ENCODE peak calls at places on chromosomes 13 and 19, in ten cellular contexts. One of them, this sample, is unnamed.

GRCh38 chr19:39372047-39372802 is 18.7 kb downstream of the PAF1 start:
- DNase-seq in neural progenitor cell: no peak
- DNase-seq in MM.1S: no peak
- DNase-seq in endodermal cell: no peak
- DNase-seq in Karpas-422: no peak
- DNase-seq in mesendoderm: no peak
- DNase-seq in keratinocyte: no peak
- DNase-seq in PC-3: no peak
- DNase-seq in astrocyte: peak; percentile 95
- DNase-seq in mesenchymal stem cell: peak; percentile 72
- DNase-seq in this sample: peak; percentile 92

GRCh38 chr13:83890358-83890757 is 8.1 kb upstream of the SLITRK1 start:
- DNase-seq in neural progenitor cell: no peak
- DNase-seq in MM.1S: no peak
- DNase-seq in endodermal cell: no peak
- DNase-seq in Karpas-422: no peak
- DNase-seq in mesendoderm: no peak
- DNase-seq in keratinocyte: no peak
- DNase-seq in PC-3: no peak
- DNase-seq in astrocyte: no peak
- DNase-seq in mesenchymal stem cell: no peak
- DNase-seq in this sample: no peak

GRCh38 chr19:48615145-48616040 is 517 bp upstream of the FAM83E start:
- DNase-seq in neural progenitor cell: no peak
- DNase-seq in MM.1S: no peak
- DNase-seq in endodermal cell: peak; percentile 69
- DNase-seq in Karpas-422: no peak
- DNase-seq in mesendoderm: no peak
- DNase-seq in keratinocyte: no peak
- DNase-seq in PC-3: no peak
- DNase-seq in astrocyte: no peak
- DNase-seq in mesenchymal stem cell: no peak
- DNase-seq in this sample: no peak

GRCh38 chr13:46179576-46180368 is 2.2 kb downstream of the LCP1 start:
- DNase-seq in neural progenitor cell: no peak
- DNase-seq in MM.1S: no peak
- DNase-seq in endodermal cell: no peak
- DNase-seq in Karpas-422: peak; percentile 81
- DNase-seq in mesendoderm: no peak
- DNase-seq in keratinocyte: no peak
- DNase-seq in PC-3: no peak
- DNase-seq in astrocyte: no peak
- DNase-seq in mesenchymal stem cell: no peak
- DNase-seq in this sample: no peak

GRCh38 chr13:95485518-95486144 is 66.9 kb upstream of the CLDN10 start:
- DNase-seq in neural progenitor cell: no peak
- DNase-seq in MM.1S: no peak
- DNase-seq in endodermal cell: no peak
- DNase-seq in Karpas-422: no peak
- DNase-seq in mesendoderm: no peak
- DNase-seq in keratinocyte: peak; percentile 13
- DNase-seq in PC-3: no peak
- DNase-seq in astrocyte: no peak
- DNase-seq in mesenchymal stem cell: no peak
- DNase-seq in this sample: no peak

GRCh38 chr19:29667941-29668340 is 2.7 kb downstream of the PLEKHF1 start:
- DNase-seq in neural progenitor cell: no peak
- DNase-seq in MM.1S: no peak
- DNase-seq in endodermal cell: no peak
- DNase-seq in Karpas-422: peak; percentile 46
- DNase-seq in mesendoderm: no peak
- DNase-seq in keratinocyte: no peak
- DNase-seq in PC-3: no peak
- DNase-seq in astrocyte: no peak
- DNase-seq in mesenchymal stem cell: no peak
- DNase-seq in this sample: no peak

GRCh38 chr13:106318941-106319411 is 216.5 kb downstream of the EFNB2 start:
- DNase-seq in neural progenitor cell: no peak
- DNase-seq in MM.1S: no peak
- DNase-seq in endodermal cell: peak; percentile 64
- DNase-seq in Karpas-422: no peak
- DNase-seq in mesendoderm: peak; percentile 97
- DNase-seq in keratinocyte: peak; percentile 35
- DNase-seq in PC-3: peak; percentile 84
- DNase-seq in astrocyte: peak; percentile 98
- DNase-seq in mesenchymal stem cell: peak; percentile 89
- DNase-seq in this sample: peak; percentile 89

GRCh38 chr19:19538077-19538764 is at the start of gene CILP2:
- DNase-seq in neural progenitor cell: peak; percentile 86
- DNase-seq in MM.1S: no peak
- DNase-seq in endodermal cell: peak; percentile 94
- DNase-seq in Karpas-422: peak; percentile 73
- DNase-seq in mesendoderm: peak; percentile 69
- DNase-seq in keratinocyte: no peak
- DNase-seq in PC-3: peak; percentile 28
- DNase-seq in astrocyte: no peak
- DNase-seq in mesenchymal stem cell: no peak
- DNase-seq in this sample: peak; percentile 20

GRCh38 chr13:114038211-114038613 is 64.3 kb upstream of the C13orf46 start:
- DNase-seq in neural progenitor cell: no peak
- DNase-seq in MM.1S: no peak
- DNase-seq in endodermal cell: no peak
- DNase-seq in Karpas-422: no peak
- DNase-seq in mesendoderm: no peak
- DNase-seq in keratinocyte: no peak
- DNase-seq in PC-3: no peak
- DNase-seq in astrocyte: no peak
- DNase-seq in mesenchymal stem cell: no peak
- DNase-seq in this sample: no peak

GRCh38 chr13:20826810-20827560 is 53.2 kb upstream of the EEF1AKMT1 start:
- DNase-seq in neural progenitor cell: no peak
- DNase-seq in MM.1S: no peak
- DNase-seq in endodermal cell: no peak
- DNase-seq in Karpas-422: peak; percentile 51
- DNase-seq in mesendoderm: peak; percentile 23
- DNase-seq in keratinocyte: no peak
- DNase-seq in PC-3: no peak
- DNase-seq in astrocyte: peak; percentile 36
- DNase-seq in mesenchymal stem cell: no peak
- DNase-seq in this sample: peak; percentile 21

GRCh38 chr13:23657056-23657455 is 86.8 kb downstream of the TNFRSF19 start:
- DNase-seq in neural progenitor cell: no peak
- DNase-seq in MM.1S: no peak
- DNase-seq in endodermal cell: no peak
- DNase-seq in Karpas-422: peak; percentile 14
- DNase-seq in mesendoderm: no peak
- DNase-seq in keratinocyte: no peak
- DNase-seq in PC-3: no peak
- DNase-seq in astrocyte: peak; percentile 23
- DNase-seq in mesenchymal stem cell: no peak
- DNase-seq in this sample: no peak

GRCh38 chr19:45428385-45429231 is 4.9 kb upstream of the ERCC1 start:
- DNase-seq in neural progenitor cell: peak; percentile 89
- DNase-seq in MM.1S: no peak
- DNase-seq in endodermal cell: peak; percentile 88
- DNase-seq in Karpas-422: no peak
- DNase-seq in mesendoderm: peak; percentile 63
- DNase-seq in keratinocyte: no peak
- DNase-seq in PC-3: peak; percentile 30
- DNase-seq in astrocyte: no peak
- DNase-seq in mesenchymal stem cell: peak; percentile 90
- DNase-seq in this sample: peak; percentile 90

GRCh38 chr19:23957660-23958281 is 43.1 kb downstream of the ZNF726 start:
- DNase-seq in neural progenitor cell: no peak
- DNase-seq in MM.1S: no peak
- DNase-seq in endodermal cell: no peak
- DNase-seq in Karpas-422: no peak
- DNase-seq in mesendoderm: no peak
- DNase-seq in keratinocyte: peak; percentile 32
- DNase-seq in PC-3: peak; percentile 94
- DNase-seq in astrocyte: peak; percentile 81
- DNase-seq in mesenchymal stem cell: peak; percentile 58
- DNase-seq in this sample: peak; percentile 65

GRCh38 chr13:50850445-50850844 is 7.0 kb upstream of the DLEU7 start:
- DNase-seq in neural progenitor cell: no peak
- DNase-seq in MM.1S: no peak
- DNase-seq in endodermal cell: no peak
- DNase-seq in Karpas-422: no peak
- DNase-seq in mesendoderm: no peak
- DNase-seq in keratinocyte: no peak
- DNase-seq in PC-3: no peak
- DNase-seq in astrocyte: no peak
- DNase-seq in mesenchymal stem cell: no peak
- DNase-seq in this sample: no peak

GRCh38 chr13:73579574-73580274 is 520.9 kb downstream of the KLF5 start:
- DNase-seq in neural progenitor cell: no peak
- DNase-seq in MM.1S: no peak
- DNase-seq in endodermal cell: no peak
- DNase-seq in Karpas-422: no peak
- DNase-seq in mesendoderm: no peak
- DNase-seq in keratinocyte: no peak
- DNase-seq in PC-3: no peak
- DNase-seq in astrocyte: no peak
- DNase-seq in mesenchymal stem cell: no peak
- DNase-seq in this sample: no peak

GRCh38 chr13:75372517-75372916 is 109.5 kb downstream of the TBC1D4 start:
- DNase-seq in neural progenitor cell: peak; percentile 46
- DNase-seq in MM.1S: peak; percentile 69
- DNase-seq in endodermal cell: no peak
- DNase-seq in Karpas-422: peak; percentile 78
- DNase-seq in mesendoderm: peak; percentile 58
- DNase-seq in keratinocyte: no peak
- DNase-seq in PC-3: peak; percentile 64
- DNase-seq in astrocyte: no peak
- DNase-seq in mesenchymal stem cell: peak; percentile 59
- DNase-seq in this sample: peak; percentile 88

DNA sequence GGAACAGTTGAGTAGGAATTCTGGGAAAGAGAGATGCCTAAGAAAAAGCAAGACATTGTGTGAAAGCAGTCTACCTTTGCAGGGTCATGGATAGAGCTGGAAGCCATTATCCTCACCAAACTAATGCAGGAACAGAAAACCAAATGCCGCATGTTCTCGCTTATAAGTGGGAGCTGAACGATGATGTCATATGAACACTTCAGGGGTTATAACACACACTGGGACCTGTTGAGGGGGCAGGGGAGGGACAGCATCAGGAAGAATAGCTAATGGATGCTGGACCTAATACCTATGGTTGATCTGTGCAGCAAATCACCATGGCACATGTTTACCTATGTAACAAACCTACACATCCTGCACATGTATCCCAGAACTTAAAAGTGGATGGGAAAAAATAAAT is 69.9 kb downstream of the TSC22D1 start:
- DNase-seq in neural progenitor cell: no peak
- DNase-seq in MM.1S: no peak
- DNase-seq in endodermal cell: no peak
- DNase-seq in Karpas-422: no peak
- DNase-seq in mesendoderm: no peak
- DNase-seq in keratinocyte: no peak
- DNase-seq in PC-3: no peak
- DNase-seq in astrocyte: no peak
- DNase-seq in mesenchymal stem cell: no peak
- DNase-seq in this sample: no peak
- H3K9ac ChIP-seq in neural progenitor cell: no peak overlapping the region
- H3K9ac ChIP-seq in MM.1S: no peak overlapping the region
- H3K9ac ChIP-seq in endodermal cell: no peak overlapping the region
- H3K9ac ChIP-seq in Karpas-422: no peak overlapping the region
- H3K9ac ChIP-seq in mesendoderm: no peak overlapping the region
- H3K9ac ChIP-seq in keratinocyte: no peak overlapping the region
- H3K9ac ChIP-seq in PC-3: no peak overlapping the region
- H3K9ac ChIP-seq in astrocyte: no peak overlapping the region
- H3K9ac ChIP-seq in mesenchymal stem cell: no peak overlapping the region
- H3K9ac ChIP-seq in this sample: no peak overlapping the region

GRCh38 chr19:1884719-1885334 is 469 bp downstream of the ABHD17A start:
- DNase-seq in neural progenitor cell: peak; percentile 39
- DNase-seq in MM.1S: no peak
- DNase-seq in endodermal cell: peak; percentile 61
- DNase-seq in Karpas-422: peak; percentile 56
- DNase-seq in mesendoderm: no peak
- DNase-seq in keratinocyte: no peak
- DNase-seq in PC-3: no peak
- DNase-seq in astrocyte: no peak
- DNase-seq in mesenchymal stem cell: peak; percentile 37
- DNase-seq in this sample: peak; percentile 59
- H3K9ac ChIP-seq in neural progenitor cell: peak overlapping the region; percentile 61
- H3K9ac ChIP-seq in MM.1S: peak overlapping the region; percentile 89
- H3K9ac ChIP-seq in endodermal cell: peak overlapping the region; percentile 66
- H3K9ac ChIP-seq in Karpas-422: peak overlapping the region; percentile 95
- H3K9ac ChIP-seq in mesendoderm: peak overlapping the region; percentile 89
- H3K9ac ChIP-seq in keratinocyte: peak overlapping the region; percentile 84
- H3K9ac ChIP-seq in PC-3: peak overlapping the region; percentile 83
- H3K9ac ChIP-seq in astrocyte: peak overlapping the region; percentile 90
- H3K9ac ChIP-seq in mesenchymal stem cell: peak overlapping the region; percentile 94
- H3K9ac ChIP-seq in this sample: peak overlapping the region; percentile 95

DNA sequence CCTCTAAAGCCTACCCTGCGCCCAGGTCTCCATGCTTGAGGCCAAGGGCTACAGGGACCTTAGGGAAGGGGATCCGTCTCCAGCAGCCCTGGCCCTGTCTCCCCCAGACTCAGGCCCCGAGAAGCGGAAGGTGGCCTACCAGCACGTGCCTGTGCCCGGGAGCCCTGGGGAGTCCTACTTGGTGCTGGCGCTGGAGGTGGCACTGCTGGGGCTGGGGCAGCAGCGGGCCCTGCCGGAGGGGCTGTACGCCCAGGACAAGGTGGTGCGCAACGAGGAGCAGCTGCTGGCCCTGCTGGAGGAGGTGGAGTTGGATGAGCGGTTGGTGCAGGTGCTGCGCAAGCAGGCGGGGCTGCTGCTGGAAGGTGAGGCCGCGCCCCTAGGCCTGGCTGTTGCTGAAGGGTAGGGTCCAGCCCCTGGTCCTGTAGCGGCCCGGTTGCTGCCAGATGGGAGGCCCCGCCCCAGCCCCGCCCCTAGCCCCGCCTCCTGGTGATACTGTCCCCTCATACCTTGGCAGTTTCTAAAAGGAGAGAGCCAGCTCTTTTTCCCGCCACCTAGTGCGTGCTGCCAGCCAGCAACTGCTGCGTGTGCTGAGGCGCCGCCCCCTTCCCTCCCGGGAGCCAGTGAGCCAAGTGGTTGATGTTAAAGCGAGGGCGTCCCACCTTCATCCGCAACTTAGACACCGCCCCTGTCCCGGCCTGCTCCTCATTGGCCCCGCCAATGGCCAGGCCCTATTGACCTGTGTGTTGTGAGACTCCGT is 22.6 kb downstream of the ZSWIM4 start:
- DNase-seq in neural progenitor cell: peak; percentile 94
- DNase-seq in MM.1S: peak; percentile 99
- DNase-seq in endodermal cell: peak; percentile 98
- DNase-seq in Karpas-422: no peak
- DNase-seq in mesendoderm: peak; percentile 99
- DNase-seq in keratinocyte: no peak
- DNase-seq in PC-3: no peak
- DNase-seq in astrocyte: no peak
- DNase-seq in mesenchymal stem cell: peak; percentile 61
- DNase-seq in this sample: no peak
- H3K9ac ChIP-seq in neural progenitor cell: no peak overlapping the region
- H3K9ac ChIP-seq in MM.1S: peak overlapping the region; percentile 88
- H3K9ac ChIP-seq in endodermal cell: no peak overlapping the region
- H3K9ac ChIP-seq in Karpas-422: no peak overlapping the region
- H3K9ac ChIP-seq in mesendoderm: peak overlapping the region; percentile 78
- H3K9ac ChIP-seq in keratinocyte: no peak overlapping the region
- H3K9ac ChIP-seq in PC-3: no peak overlapping the region
- H3K9ac ChIP-seq in astrocyte: no peak overlapping the region
- H3K9ac ChIP-seq in mesenchymal stem cell: no peak overlapping the region
- H3K9ac ChIP-seq in this sample: no peak overlapping the region

GRCh38 chr19:44032001-44032610 is 6.9 kb downstream of the ZNF222 start:
- DNase-seq in neural progenitor cell: no peak
- DNase-seq in MM.1S: no peak
- DNase-seq in endodermal cell: no peak
- DNase-seq in Karpas-422: no peak
- DNase-seq in mesendoderm: no peak
- DNase-seq in keratinocyte: no peak
- DNase-seq in PC-3: no peak
- DNase-seq in astrocyte: no peak
- DNase-seq in mesenchymal stem cell: no peak
- DNase-seq in this sample: no peak
- H3K9ac ChIP-seq in neural progenitor cell: no peak overlapping the region
- H3K9ac ChIP-seq in MM.1S: no peak overlapping the region
- H3K9ac ChIP-seq in endodermal cell: no peak overlapping the region
- H3K9ac ChIP-seq in Karpas-422: no peak overlapping the region
- H3K9ac ChIP-seq in mesendoderm: no peak overlapping the region
- H3K9ac ChIP-seq in keratinocyte: no peak overlapping the region
- H3K9ac ChIP-seq in PC-3: no peak overlapping the region
- H3K9ac ChIP-seq in astrocyte: no peak overlapping the region
- H3K9ac ChIP-seq in mesenchymal stem cell: no peak overlapping the region
- H3K9ac ChIP-seq in this sample: no peak overlapping the region

This sample was measured in adipocyte.